ENCODE peak calls at places on chromosomes 2 and 18, in four cellular contexts. P, B, X and L are unnamed samples.
A peak's percentile ranks its signal among the peaks of the same experiment; 100 is the strongest.

GRCh38 chr2:199757466-199757865 is 93.5 kb downstream of the FTCDNL1 start:
- DNase-seq in X (no peak), P (no peak), B (peak; percentile 38), L (no peak)

GRCh38 chr18:60446821-60447220 is 74.2 kb upstream of the MC4R start:
- DNase-seq in X (no peak), P (no peak), B (peak; percentile 26), L (no peak)

GRCh38 chr2:38601463-38602135 is 1.1 kb downstream of the HNRNPLL start:
- DNase-seq in B (peak; percentile 58), X (no peak), P (peak; percentile 35), L (no peak)

GRCh38 chr2:105393373-105394055 is 5.3 kb downstream of the FHL2 start:
- DNase-seq in P (no peak), X (no peak), B (peak; percentile 87), L (no peak)

GRCh38 chr2:61889212-61889956 is 928 bp upstream of the CCT4 start:
- DNase-seq in P (no peak), B (no peak), X (no peak), L (no peak)

GRCh38 chr2:155308367-155309009 is 610.0 kb downstream of the KCNJ3 start:
- DNase-seq in P (no peak), B (no peak), X (no peak), L (no peak)

GRCh38 chr2:187093771-187094412 is 244.9 kb upstream of the ZSWIM2 start:
- DNase-seq in B (peak; percentile 16), X (no peak), P (no peak), L (no peak)

GRCh38 chr18:48944634-48945033 is 6.1 kb downstream of the SMAD7 start:
- DNase-seq in P (no peak), X (no peak), B (peak; percentile 60), L (no peak)

GRCh38 chr18:61658431-61658830 is 234.4 kb downstream of the RNF152 start:
- DNase-seq in X (no peak), P (no peak), B (no peak), L (no peak)

GRCh38 chr2:15031745-15032240 is 399.3 kb downstream of the LRATD1 start:
- DNase-seq in X (no peak), P (no peak), B (no peak), L (no peak)

GRCh38 chr2:203798296-203799157 is 69.0 kb upstream of the CTLA4 start:
- DNase-seq in X (no peak), P (no peak), B (no peak), L (no peak)

GRCh38 chr2:170917219-170917851 is 11.7 kb upstream of the GORASP2 start:
- DNase-seq in P (no peak), B (no peak), X (no peak), L (no peak)
- TF ChIP-seq CTCF in P (no peak), B (no peak), X (no peak), L (no peak)

DNA sequence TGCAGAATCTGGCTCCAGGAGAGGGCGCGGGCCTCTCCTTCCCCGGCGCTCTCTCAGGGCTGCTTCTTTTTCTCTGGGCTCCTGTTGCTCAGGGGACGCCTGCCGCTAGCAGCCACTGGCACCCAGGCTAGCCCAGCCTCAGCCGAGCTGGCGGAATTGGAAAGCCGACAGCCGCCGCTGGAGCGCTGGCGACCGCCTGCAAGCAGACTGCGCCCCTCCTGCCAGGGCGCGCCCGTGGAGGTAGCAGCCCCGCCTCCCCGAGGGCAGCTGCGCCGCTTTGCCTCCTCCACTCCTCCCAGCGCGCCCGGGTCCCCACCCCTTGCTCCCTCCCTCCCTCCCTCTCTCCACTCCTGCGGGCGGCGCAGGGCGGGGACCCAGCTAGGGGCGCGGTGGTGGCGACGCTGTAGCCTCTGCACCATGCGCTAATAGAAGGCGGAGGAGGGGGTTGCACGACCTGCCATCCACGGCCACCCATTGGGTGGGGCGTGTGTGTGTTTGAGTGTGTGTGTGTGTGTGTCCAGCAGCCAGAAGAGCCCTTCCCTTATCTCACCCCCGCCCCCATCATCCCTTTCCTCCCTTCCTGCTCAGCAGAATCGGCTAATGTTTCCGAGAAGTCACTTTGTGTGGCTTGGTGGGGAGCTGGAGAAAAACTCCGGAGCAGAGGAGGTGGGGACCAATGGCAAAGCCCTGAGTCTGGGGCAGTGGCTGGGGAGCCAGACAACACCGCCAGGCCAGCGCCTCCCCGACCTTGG is at the start of gene SCN9A:
- DNase-seq in X (no peak), B (peak; percentile 83), P (peak; percentile 48), L (peak; percentile 25)
- TF ChIP-seq CTCF in X (no peak), B (no peak), P (no peak), L (no peak)

GRCh38 chr2:174083843-174084458 is 118.8 kb upstream of the SP3 start:
- DNase-seq in B (no peak), P (no peak), X (no peak), L (no peak)
- TF ChIP-seq CTCF in B (no peak), P (no peak), X (no peak), L (no peak)

DNA sequence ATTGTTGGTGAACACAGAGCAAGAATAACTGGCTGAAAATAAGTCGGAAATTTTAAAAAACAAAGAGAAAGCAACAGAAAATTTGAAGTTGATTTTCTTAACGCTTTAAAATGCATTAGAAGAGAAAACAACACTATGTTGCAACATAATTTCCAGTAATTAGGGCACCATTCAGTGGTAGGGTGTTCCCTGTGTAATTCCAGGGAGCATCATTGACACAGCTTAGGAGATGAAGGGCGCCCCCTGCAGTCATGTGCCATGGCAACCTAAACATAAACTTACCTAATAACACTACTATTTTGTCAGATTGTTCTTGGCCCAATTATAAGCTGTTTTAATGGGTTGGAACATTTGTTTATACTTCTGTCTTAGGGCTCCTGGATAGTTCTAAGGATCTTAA is 99.6 kb downstream of the DTNA start:
- DNase-seq in B (peak; percentile 32), X (no peak), P (no peak), L (no peak)
- TF ChIP-seq CTCF in B (peak; percentile 54), X (no peak), P (peak; percentile 20), L (peak; percentile 46)

GRCh38 chr2:221572180-221572820 is at the start of gene EPHA4:
- DNase-seq in P (peak; percentile 93), X (peak; percentile 96), B (peak; percentile 90), L (peak; percentile 71)
- TF ChIP-seq CTCF in P (no peak), X (no peak), B (no peak), L (no peak)

DNA sequence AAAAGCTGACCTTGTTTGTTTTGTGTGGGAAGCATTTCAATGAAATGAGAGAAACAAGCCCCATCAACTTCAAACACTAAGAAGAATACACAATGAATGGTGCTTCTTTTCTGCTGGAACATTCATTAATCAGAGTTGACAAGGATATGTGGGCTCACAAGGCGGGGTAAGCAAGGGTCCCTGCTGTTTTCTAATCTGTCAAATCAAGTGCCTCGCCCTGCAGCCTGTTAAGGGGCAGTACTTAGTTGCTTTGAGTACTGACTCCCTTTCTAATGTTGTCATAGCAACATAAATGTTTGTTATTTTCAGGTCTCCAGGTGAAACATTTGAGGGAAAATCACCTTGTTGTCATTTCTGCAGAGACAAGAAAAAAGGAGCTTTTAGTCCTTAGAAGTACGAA is 284.7 kb upstream of the PKDCC start:
- DNase-seq in X (no peak), B (no peak), P (no peak), L (no peak)
- TF ChIP-seq CTCF in X (no peak), B (no peak), P (no peak), L (no peak)